ENCODE peak calls at places on chromosome 18, in five cellular contexts. One of them, this sample, is unnamed.

GRCh38 chr18:54223568-54224241 is 764 bp downstream of the MBD2 start:
- DNase-seq in GM20000: peak
- DNase-seq in HEK293T: peak
- DNase-seq in GM12891: no peak
- DNase-seq in DMS153: peak
- DNase-seq in this sample: peak

GRCh38 chr18:13562494-13563029 is 163.8 kb downstream of the FAM210A start:
- DNase-seq in GM20000: peak
- DNase-seq in DMS153: no peak
- DNase-seq in GM12891: peak
- DNase-seq in HEK293T: no peak
- DNase-seq in this sample: peak

GRCh38 chr18:5455644-5456043 is 88.2 kb downstream of the EPB41L3 start:
- DNase-seq in DMS153: no peak
- DNase-seq in HEK293T: no peak
- DNase-seq in GM20000: no peak
- DNase-seq in GM12891: no peak
- DNase-seq in this sample: no peak

GRCh38 chr18:67553471-67553870 is 37.0 kb upstream of the DSEL start:
- DNase-seq in GM20000: no peak
- DNase-seq in DMS153: no peak
- DNase-seq in HEK293T: no peak
- DNase-seq in GM12891: no peak
- DNase-seq in this sample: no peak

GRCh38 chr18:67514901-67515540 is 1.5 kb downstream of the DSEL start:
- DNase-seq in HEK293T: no peak
- DNase-seq in GM20000: no peak
- DNase-seq in DMS153: no peak
- DNase-seq in GM12891: no peak
- DNase-seq in this sample: no peak

GRCh38 chr18:63309422-63309821 is 10.1 kb downstream of the BCL2 start:
- DNase-seq in GM20000: no peak
- DNase-seq in DMS153: no peak
- DNase-seq in GM12891: no peak
- DNase-seq in HEK293T: no peak
- DNase-seq in this sample: no peak

GRCh38 chr18:8898990-8899389 is 193.6 kb downstream of the MTCL1 start:
- DNase-seq in HEK293T: no peak
- DNase-seq in DMS153: no peak
- DNase-seq in GM20000: no peak
- DNase-seq in GM12891: no peak
- DNase-seq in this sample: no peak

GRCh38 chr18:58937204-58937603 is 72.5 kb downstream of the ZNF532 start:
- DNase-seq in DMS153: no peak
- DNase-seq in GM12891: no peak
- DNase-seq in HEK293T: no peak
- DNase-seq in GM20000: no peak
- DNase-seq in this sample: no peak

GRCh38 chr18:13611616-13612110 is 114.7 kb downstream of the FAM210A start:
- DNase-seq in GM12891: no peak
- DNase-seq in DMS153: no peak
- DNase-seq in HEK293T: no peak
- DNase-seq in GM20000: no peak
- DNase-seq in this sample: no peak

GRCh38 chr18:44048846-44049245 is 631.8 kb upstream of the SETBP1 start:
- DNase-seq in HEK293T: no peak
- DNase-seq in GM12891: no peak
- DNase-seq in GM20000: no peak
- DNase-seq in DMS153: no peak
- DNase-seq in this sample: no peak

This sample was measured in SK-MEL-5.